ENCODE peak calls at places on chromosomes 7 and 10, in four cellular contexts. Y, R, V and J are unnamed samples.

GRCh38 chr7:127871226-127871625 is 160.0 kb downstream of the LRRC4 start:
- DNase-seq in V (no peak), R (no peak), Y (no peak), J (no peak)

GRCh38 chr7:98163704-98164478 is 47.3 kb upstream of the BHLHA15 start:
- DNase-seq in V (peak), Y (peak), R (no peak), J (no peak)

GRCh38 chr10:133083422-133084100 is 4.2 kb upstream of the ADGRA1 start:
- DNase-seq in V (no peak), R (no peak), Y (no peak), J (no peak)

GRCh38 chr7:97075928-97076327 is 41.6 kb upstream of the SDHAF3 start:
- DNase-seq in R (no peak), V (no peak), Y (no peak), J (no peak)

GRCh38 chr7:149768931-149769330 is 4.5 kb downstream of the ZNF467 start:
- DNase-seq in V (no peak), Y (no peak), R (no peak), J (no peak)

GRCh38 chr10:112687647-112688046 is 240.6 kb downstream of the VTI1A start:
- DNase-seq in V (peak), R (no peak), Y (peak), J (peak)

GRCh38 chr7:30470783-30471182 is 7.8 kb downstream of the NOD1 start:
- DNase-seq in V (peak), Y (peak), R (no peak), J (no peak)

GRCh38 chr10:12742776-12743175 is 258.7 kb downstream of the CCDC3 start:
- DNase-seq in R (no peak), Y (no peak), V (no peak), J (no peak)

GRCh38 chr10:11242443-11243386 is 225.0 kb downstream of the CELF2 start:
- DNase-seq in R (no peak), V (no peak), Y (no peak), J (no peak)

GRCh38 chr10:23399701-23400144 is 39.2 kb upstream of the OTUD1 start:
- DNase-seq in R (no peak), V (peak), Y (no peak), J (peak)

GRCh38 chr7:1403844-1404404 is 55.3 kb downstream of the MICALL2 start:
- DNase-seq in V (no peak), Y (no peak), R (peak), J (no peak)

GRCh38 chr7:159147246-159147645 is 2.6 kb upstream of the VIPR2 start:
- DNase-seq in R (no peak), Y (no peak), V (no peak), J (no peak)

GRCh38 chr10:51960494-51960895 is 261.1 kb upstream of the CSTF2T start:
- DNase-seq in V (peak), R (peak), Y (no peak), J (no peak)

GRCh38 chr10:88892223-88892967 is 12.3 kb downstream of the STAMBPL1 start:
- DNase-seq in Y (no peak), V (peak), R (no peak), J (no peak)

GRCh38 chr7:133310232-133310852 is 57.5 kb downstream of the EXOC4 start:
- DNase-seq in V (no peak), Y (no peak), R (no peak), J (no peak)

GRCh38 chr10:33321516-33321915 is 13.0 kb downstream of the NRP1 start:
- DNase-seq in V (no peak), Y (no peak), R (no peak), J (no peak)

GRCh38 chr10:44173558-44173894 is 211.4 kb downstream of the CXCL12 start:
- DNase-seq in R (peak), Y (no peak), V (no peak), J (no peak)

GRCh38 chr7:30594055-30594539 is 581 bp upstream of the GARS1 start:
- DNase-seq in V (no peak), Y (peak), R (peak), J (peak)

GRCh38 chr10:101092742-101093386 is 31.1 kb downstream of the KAZALD1 start:
- DNase-seq in Y (no peak), V (no peak), R (no peak), J (no peak)

GRCh38 chr7:148492157-148492860 is 98.3 kb upstream of the C7orf33 start:
- DNase-seq in R (no peak), Y (no peak), V (no peak), J (no peak)

GRCh38 chr10:117680611-117681010 is 138.1 kb downstream of the EMX2 start:
- DNase-seq in R (no peak), V (no peak), Y (no peak), J (no peak)

GRCh38 chr7:135238112-135238744 is 4.6 kb downstream of the STRA8 start:
- DNase-seq in V (no peak), Y (peak), R (no peak), J (no peak)

GRCh38 chr7:129840757-129841156 is 112.0 kb downstream of the UBE2H start:
- DNase-seq in V (no peak), Y (no peak), R (no peak), J (no peak)

GRCh38 chr10:132705173-132705572 is 80.8 kb downstream of the NKX6-2 start:
- DNase-seq in R (no peak), Y (no peak), V (no peak), J (peak)

GRCh38 chr7:141354251-141354650 is 197.0 kb upstream of the AGK start:
- DNase-seq in V (no peak), Y (no peak), R (no peak), J (no peak)

GRCh38 chr7:102823715-102824114 is 74.9 kb downstream of the FAM185A start:
- DNase-seq in R (no peak), Y (no peak), V (no peak), J (no peak)

GRCh38 chr10:10914129-10914528 is 103.5 kb upstream of the CELF2 start:
- DNase-seq in R (no peak), V (no peak), Y (no peak), J (peak)

GRCh38 chr7:111088328-111088727 is 2.6 kb upstream of the LRRN3 start:
- DNase-seq in Y (no peak), R (no peak), V (no peak), J (no peak)

GRCh38 chr10:97792058-97792721 is 20.4 kb upstream of the SFRP5 start:
- DNase-seq in Y (peak), V (peak), R (peak), J (peak)

GRCh38 chr10:32266979-32267378 is 80.0 kb downstream of the EPC1 start:
- DNase-seq in Y (no peak), V (no peak), R (no peak), J (no peak)

GRCh38 chr7:3559178-3559765 is 258.2 kb downstream of the SDK1 start:
- DNase-seq in V (peak), Y (peak), R (peak), J (peak)

GRCh38 chr10:84789050-84789449 is 460.7 kb downstream of the CCSER2 start:
- DNase-seq in R (no peak), Y (no peak), V (no peak), J (no peak)

GRCh38 chr10:25017247-25017590 is 807 bp downstream of the THNSL1 start:
- DNase-seq in Y (peak), R (peak), V (no peak), J (no peak)

GRCh38 chr7:24572421-24573007 is 738 bp upstream of the PALS2 start:
- DNase-seq in R (peak), V (peak), Y (peak), J (peak)

GRCh38 chr10:59877191-59877671 is 29.1 kb downstream of the CCDC6 start:
- DNase-seq in R (no peak), Y (no peak), V (no peak), J (no peak)

GRCh38 chr7:27096756-27097514 is 1.1 kb upstream of the HOXA1 start:
- DNase-seq in V (peak), Y (no peak), R (no peak), J (no peak)

GRCh38 chr10:81889181-81889769 is 14.3 kb downstream of the NRG3 start:
- DNase-seq in Y (no peak), R (no peak), V (no peak), J (no peak)

GRCh38 chr10:61754553-61755540 is 92.1 kb downstream of the CABCOCO1 start:
- DNase-seq in V (no peak), R (no peak), Y (no peak), J (no peak)

GRCh38 chr7:50682079-50682478 is 100.6 kb downstream of the GRB10 start:
- DNase-seq in R (no peak), V (no peak), Y (no peak), J (no peak)